ENCODE peak calls at places on chromosomes 5 and 9, in six cellular contexts. C is adrenal gland, J is fibroblast of mammary gland, S is neural progenitor cell, E is mucosa of descending colon, F is prostate gland. R is an unnamed sample.

GRCh38 chr5:26932238-26932637 is 106.1 kb downstream of the CDH9 start:
- DNase-seq in C (no peak), J (no peak), S (no peak), E (no peak), F (no peak), R (no peak)

GRCh38 chr5:2996248-2996647 is 244.8 kb upstream of the IRX2 start:
- DNase-seq in C (no peak), J (no peak), S (no peak), E (no peak), F (no peak), R (no peak)

GRCh38 chr9:7560669-7561305 is 238.8 kb downstream of the DMAC1 start:
- DNase-seq in C (no peak), J (no peak), S (peak), E (no peak), F (no peak), R (peak)

GRCh38 chr9:126665696-126666035 is 51.9 kb downstream of the LMX1B start:
- DNase-seq in C (no peak), J (no peak), S (peak), E (no peak), F (no peak), R (no peak)

GRCh38 chr5:5767286-5767928 is 344.9 kb downstream of the ICE1 start:
- DNase-seq in C (peak), J (no peak), S (no peak), E (no peak), F (peak), R (no peak)

GRCh38 chr5:19767987-19768386 is 220.0 kb downstream of the CDH18 start:
- DNase-seq in C (no peak), J (no peak), S (no peak), E (no peak), F (no peak), R (no peak)

GRCh38 chr5:60185230-60186104 is 291.9 kb upstream of the PDE4D start:
- DNase-seq in C (no peak), J (no peak), S (no peak), E (no peak), F (no peak), R (peak)

GRCh38 chr9:121242219-121242954 is 25.6 kb upstream of the GSN start:
- DNase-seq in C (peak), J (peak), S (no peak), E (no peak), F (no peak), R (no peak)

GRCh38 chr5:75668988-75669760 is 48.1 kb downstream of the POC5 start:
- DNase-seq in C (peak), J (no peak), S (no peak), E (peak), F (no peak), R (no peak)

GRCh38 chr9:893843-894420 is 52.4 kb downstream of the DMRT1 start:
- DNase-seq in C (peak), J (peak), S (peak), E (peak), F (peak), R (peak)

GRCh38 chr9:109497193-109498165 is 628 bp downstream of the PTPN3 start:
- DNase-seq in C (no peak), J (no peak), S (peak), E (peak), F (peak), R (peak)

GRCh38 chr5:137142371-137143243 is 356.5 kb downstream of the SPOCK1 start:
- DNase-seq in C (peak), J (peak), S (peak), E (peak), F (no peak), R (no peak)

GRCh38 chr5:37424441-37424840 is 45.3 kb downstream of the WDR70 start:
- DNase-seq in C (no peak), J (no peak), S (no peak), E (no peak), F (no peak), R (no peak)

GRCh38 chr9:92501671-92502393 is 19.5 kb upstream of the ASPN start:
- DNase-seq in C (peak), J (peak), S (peak), E (peak), F (no peak), R (peak)

GRCh38 chr5:74576941-74577456 is 63.5 kb downstream of the ENC1 start:
- DNase-seq in C (no peak), J (peak), S (no peak), E (peak), F (no peak), R (no peak)

GRCh38 chr9:35618854-35619799 is 914 bp upstream of the CD72 start:
- DNase-seq in C (no peak), J (no peak), S (no peak), E (peak), F (no peak), R (no peak)

GRCh38 chr9:131987232-131987631 is 92.4 kb downstream of the MED27 start:
- DNase-seq in C (no peak), J (no peak), S (no peak), E (no peak), F (no peak), R (no peak)

GRCh38 chr5:10441992-10442435 is 335 bp downstream of the ROPN1L start:
- DNase-seq in C (no peak), J (peak), S (no peak), E (no peak), F (no peak), R (no peak)

GRCh38 chr9:73129941-73130695 is 21.5 kb upstream of the ANXA1 start:
- DNase-seq in C (no peak), J (no peak), S (peak), E (no peak), F (no peak), R (no peak)

GRCh38 chr5:92543246-92543645 is 1037.8 kb downstream of the NR2F1-AS1 start:
- DNase-seq in C (no peak), J (peak), S (no peak), E (no peak), F (no peak), R (no peak)

GRCh38 chr5:79133657-79134451 is 22.2 kb downstream of the BHMT start:
- DNase-seq in C (peak), J (peak), S (peak), E (peak), F (peak), R (peak)

GRCh38 chr5:157366741-157367684 is 93.0 kb upstream of the NIPAL4 start:
- DNase-seq in C (no peak), J (peak), S (peak), E (no peak), F (no peak), R (peak)

GRCh38 chr9:93132946-93133640 is 958 bp downstream of the NINJ1 start:
- DNase-seq in C (peak), J (no peak), S (peak), E (peak), F (peak), R (no peak)

GRCh38 chr9:92468206-92468605 is 14.1 kb downstream of the ASPN start:
- DNase-seq in C (no peak), J (peak), S (no peak), E (no peak), F (no peak), R (no peak)

GRCh38 chr9:128286435-128286834 is 10.4 kb downstream of the SWI5 start:
- DNase-seq in C (no peak), J (peak), S (no peak), E (no peak), F (no peak), R (no peak)

GRCh38 chr5:121251954-121252353 is 599.7 kb upstream of the FTMT start:
- DNase-seq in C (no peak), J (peak), S (no peak), E (no peak), F (no peak), R (no peak)

DNA sequence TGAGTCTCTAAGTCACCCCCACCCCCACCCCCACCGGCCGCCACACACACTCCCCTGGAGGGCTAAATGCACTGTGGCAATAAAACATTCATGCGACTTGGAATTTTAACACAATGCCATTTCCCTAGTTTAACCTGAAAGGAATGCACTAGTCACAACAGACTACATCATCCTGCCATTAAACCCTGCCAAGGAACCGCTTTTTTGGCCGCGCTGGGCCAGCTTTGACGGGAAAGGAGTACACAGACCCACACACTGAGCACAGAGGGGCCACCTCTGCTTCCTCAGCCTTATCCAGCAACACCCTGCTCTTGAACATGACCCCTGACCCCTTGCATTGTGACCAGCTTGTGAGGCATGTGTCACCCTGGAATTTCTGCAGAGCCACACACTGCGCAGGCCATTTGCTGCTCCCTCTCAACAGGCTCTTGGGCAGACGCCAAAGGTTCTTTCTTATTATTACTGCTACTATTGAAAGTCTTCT is 165.3 kb downstream of the BNC2 start:
- DNase-seq in C (peak), J (peak), S (peak), E (peak), F (peak), R (peak)
- H3K4me3 ChIP-seq in C (peak), J (peak), S (peak), E (no peak), F (no peak), R (no peak)

DNA sequence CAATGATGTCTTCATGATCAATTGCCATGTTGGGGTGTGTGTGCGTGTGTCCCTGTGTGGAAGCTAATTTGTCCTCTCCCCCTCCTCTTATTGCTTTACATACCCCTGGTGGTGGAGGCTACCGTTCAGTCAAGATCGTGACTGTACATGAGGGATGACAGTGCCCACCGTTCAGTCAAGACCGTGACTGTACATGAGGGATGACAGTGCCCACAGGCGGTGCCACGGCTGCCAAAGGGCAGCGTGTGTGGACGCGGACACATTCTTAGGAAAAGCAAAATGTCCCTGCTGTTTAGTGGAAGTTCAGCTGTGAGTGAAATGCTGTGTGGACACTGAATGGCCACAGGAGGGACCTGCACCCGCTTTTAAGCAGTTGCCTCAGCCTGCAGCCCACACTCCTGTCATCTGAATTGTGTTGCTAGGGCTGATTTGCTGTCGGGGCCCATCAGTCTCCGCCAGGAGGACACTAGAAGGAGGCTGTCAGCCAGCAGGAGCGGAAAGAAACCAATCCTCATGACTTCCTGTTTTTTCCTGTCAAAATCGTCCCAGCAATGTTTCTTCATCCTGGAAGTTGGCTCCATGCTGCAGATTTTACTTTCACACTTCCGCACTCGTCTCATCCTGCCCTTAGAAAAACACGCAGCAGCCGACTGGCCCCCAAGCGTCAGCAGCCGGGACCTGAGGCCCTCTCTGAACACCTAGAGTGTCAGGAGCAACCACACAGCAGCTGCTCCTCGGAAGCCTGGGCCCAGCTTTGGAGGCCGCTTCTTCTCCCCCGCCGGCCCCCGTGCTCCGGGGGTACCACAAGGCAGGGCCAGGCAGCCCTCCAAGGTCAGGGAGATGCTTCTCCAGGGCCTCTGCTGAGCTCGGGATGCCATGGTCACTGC is 9.1 kb downstream of the OR2V1 start:
- DNase-seq in C (peak), J (no peak), S (no peak), E (no peak), F (no peak), R (no peak)
- TF ChIP-seq CTCF in C (no peak), J (no peak), S (peak), E (no peak), F (no peak), R (no peak)

DNA sequence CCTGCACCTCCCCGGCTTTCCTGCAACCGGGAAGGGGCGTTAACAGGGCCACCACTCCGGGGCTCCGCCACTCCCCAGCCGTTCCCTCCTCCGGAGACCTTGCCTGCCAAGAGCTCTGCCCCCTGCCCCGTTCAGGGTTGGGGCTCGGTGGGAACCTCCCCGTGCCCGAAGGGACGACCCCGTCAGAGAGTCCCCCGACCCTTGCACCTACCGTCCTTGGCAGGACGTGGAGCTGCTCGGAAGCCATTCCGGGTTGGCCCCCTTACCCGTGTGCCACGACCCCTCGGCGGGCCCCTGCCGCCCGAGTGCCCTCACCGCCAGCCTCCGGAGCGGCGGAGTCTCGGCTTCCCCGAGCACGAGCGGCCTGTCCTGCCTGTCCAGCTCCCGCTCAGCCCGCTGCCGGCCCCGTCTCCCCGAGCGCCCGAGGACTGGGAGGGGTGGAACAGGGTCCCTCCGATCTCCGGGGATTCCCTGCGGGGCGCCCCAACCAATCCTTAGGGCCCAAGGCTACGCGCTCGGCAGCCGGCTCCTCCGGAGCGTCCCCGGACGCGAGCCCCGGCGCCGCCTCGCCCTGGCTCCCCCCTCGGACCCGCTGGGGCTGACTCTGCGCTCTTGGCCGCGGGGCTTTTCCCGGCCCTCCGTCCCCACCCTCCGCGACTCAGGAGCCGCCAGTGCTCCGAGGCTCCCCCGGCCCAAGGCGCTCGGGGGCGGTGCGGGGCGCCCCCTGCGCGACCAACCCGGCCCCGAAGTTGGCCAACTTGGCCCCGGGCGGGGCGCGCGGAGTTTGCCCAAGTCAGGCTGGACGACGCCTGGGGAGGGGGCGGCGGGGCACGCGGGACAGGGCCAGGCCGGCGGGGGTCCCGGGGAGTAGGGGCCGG is 721 bp downstream of the ADAMTS2 start:
- DNase-seq in C (no peak), J (peak), S (no peak), E (no peak), F (no peak), R (no peak)
- H3K4me3 ChIP-seq in C (peak), J (peak), S (peak), E (peak), F (peak), R (peak)

GRCh38 chr5:127373858-127374491 is 83.4 kb downstream of the MEGF10 start:
- DNase-seq in C (no peak), J (no peak), S (peak), E (no peak), F (no peak), R (peak)
- TF ChIP-seq CTCF in C (no peak), J (peak), S (peak), E (no peak), F (no peak), R (peak)

GRCh38 chr5:40838076-40838475 is 3.1 kb upstream of the RPL37 start:
- DNase-seq in C (no peak), J (no peak), S (no peak), E (no peak), F (no peak), R (no peak)

GRCh38 chr5:40844565-40844964 is 3.4 kb downstream of the CARD6 start:
- DNase-seq in C (no peak), J (no peak), S (no peak), E (no peak), F (no peak), R (no peak)

GRCh38 chr5:40846371-40846770 is 5.2 kb downstream of the CARD6 start:
- DNase-seq in C (no peak), J (no peak), S (no peak), E (no peak), F (no peak), R (no peak)

GRCh38 chr5:40841068-40841805 is at the start of gene CARD6:
- DNase-seq in C (no peak), J (peak), S (no peak), E (peak), F (no peak), R (peak)

DNA sequence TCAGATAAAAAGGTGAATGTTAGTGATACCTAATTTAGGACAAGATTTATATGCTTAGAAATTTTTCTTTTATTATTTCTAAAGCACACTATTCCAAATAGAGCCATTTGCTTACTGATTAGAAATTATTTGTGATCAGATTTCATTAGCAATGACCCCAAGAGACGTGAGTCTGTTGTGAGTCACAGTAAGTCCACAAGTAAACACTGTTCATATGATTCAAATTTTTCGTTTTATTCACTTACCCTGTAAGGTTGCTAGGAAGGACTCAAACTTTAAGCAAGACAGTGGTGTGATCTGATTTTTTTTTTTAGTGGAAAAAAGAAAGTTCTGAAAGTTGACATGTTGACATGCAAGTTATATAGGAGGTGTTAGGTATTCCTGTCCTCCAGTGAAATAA is 1.2 kb downstream of the CARD6 start:
- DNase-seq in C (no peak), J (peak), S (no peak), E (no peak), F (no peak), R (no peak)
- H3K4me3 ChIP-seq in C (peak), J (peak), S (no peak), E (no peak), F (no peak), R (peak)

GRCh38 chr9:99012957-99013512 is 69.3 kb downstream of the COL15A1 start:
- DNase-seq in C (no peak), J (peak), S (no peak), E (peak), F (no peak), R (no peak)
- TF ChIP-seq CTCF in C (peak), J (peak), S (no peak), E (no peak), F (no peak), R (no peak)

GRCh38 chr5:134071850-134072207 is 42.7 kb upstream of the TCF7 start:
- DNase-seq in C (no peak), J (no peak), S (no peak), E (no peak), F (no peak), R (no peak)

GRCh38 chr5:134070979-134071849 is 43.3 kb upstream of the TCF7 start:
- DNase-seq in C (no peak), J (no peak), S (peak), E (peak), F (no peak), R (no peak)

GRCh38 chr5:134072471-134073220 is 41.8 kb upstream of the TCF7 start:
- DNase-seq in C (no peak), J (no peak), S (no peak), E (no peak), F (no peak), R (no peak)

GRCh38 chr5:134070648-134070978 is 43.9 kb upstream of the TCF7 start:
- DNase-seq in C (no peak), J (peak), S (no peak), E (no peak), F (no peak), R (no peak)

DNA sequence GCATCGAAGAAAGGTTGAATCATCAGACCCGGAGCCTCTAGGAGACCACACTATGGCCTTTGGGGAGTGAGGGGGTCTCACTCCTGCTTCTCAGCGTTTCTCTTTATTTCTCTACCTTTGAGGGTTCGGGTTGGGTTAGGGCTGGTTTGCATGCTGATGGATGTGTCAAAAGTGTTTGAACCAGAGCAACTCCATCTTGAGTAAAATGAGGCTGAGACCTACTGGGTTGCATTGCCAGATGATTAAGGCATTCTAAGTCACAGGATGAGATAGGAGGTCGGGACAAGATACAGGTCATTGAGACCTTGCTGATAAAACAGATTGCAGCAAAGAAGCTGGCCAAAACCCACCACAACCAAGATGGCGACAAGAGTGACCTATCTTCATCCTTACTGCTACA is 44.9 kb upstream of the TCF7 start:
- DNase-seq in C (no peak), J (no peak), S (no peak), E (no peak), F (no peak), R (no peak)
- H3K4me3 ChIP-seq in C (no peak), J (no peak), S (no peak), E (no peak), F (no peak), R (no peak)

GRCh38 chr5:93596676-93597441 is 13.8 kb downstream of the NR2F1 start:
- DNase-seq in C (no peak), J (no peak), S (peak), E (peak), F (no peak), R (no peak)
- TF ChIP-seq CTCF in C (no peak), J (no peak), S (peak), E (no peak), F (no peak), R (no peak)